ENCODE peak calls at places on chromosome X, in four cellular contexts. D is stimulated activated CD4-positive, alpha-beta T cell treated with anti-CD3 and anti-CD28 coated beads, Interleukin-4, amount 100 ng/mL, for 48 hours; R is EL; Y is hippocampal formation. X is an unnamed sample.
A peak's percentile ranks its signal among the peaks of the same experiment; 100 is the strongest.

GRCh38 chrX:11619426-11619825 is 46.3 kb downstream of the ARHGAP6 start:
- DNase-seq in Y (no peak), D (no peak), R (peak; percentile 25), X (no peak)

GRCh38 chrX:139831689-139832456 is 101.0 kb downstream of the ATP11C start:
- DNase-seq in Y (no peak), R (peak; percentile 69), D (no peak), X (peak; percentile 19)

GRCh38 chrX:48695524-48695875 is 1.0 kb upstream of the SUV39H1 start:
- DNase-seq in R (peak; percentile 4), Y (no peak), D (no peak), X (no peak)

GRCh38 chrX:18676050-18676449 is 4.1 kb upstream of the RS1 start:
- DNase-seq in R (no peak), D (no peak), Y (no peak), X (no peak)

GRCh38 chrX:82757614-82758013 is 750.5 kb upstream of the POU3F4 start:
- DNase-seq in R (no peak), D (no peak), Y (no peak), X (no peak)

GRCh38 chrX:64580035-64580434 is 184.8 kb upstream of the MTMR8 start:
- DNase-seq in D (no peak), Y (no peak), R (no peak), X (no peak)

GRCh38 chrX:15758140-15758539 is 20.1 kb downstream of the CA5B start:
- DNase-seq in D (no peak), R (no peak), Y (no peak), X (no peak)

GRCh38 chrX:134669378-134670098 is 11.3 kb upstream of the PLAC1 start:
- DNase-seq in D (no peak), R (peak; percentile 94), Y (no peak), X (no peak)

GRCh38 chrX:38699116-38699515 is 102.1 kb upstream of the MID1IP1 start:
- DNase-seq in D (no peak), Y (no peak), R (no peak), X (no peak)

GRCh38 chrX:112877771-112878173 is 37.1 kb upstream of the AMOT start:
- DNase-seq in Y (no peak), D (no peak), R (no peak), X (no peak)

GRCh38 chrX:154827624-154828408 is 6.6 kb downstream of the SMIM9 start:
- DNase-seq in R (no peak), D (no peak), Y (no peak), X (no peak)

GRCh38 chrX:104253567-104254441 is 929 bp downstream of the ESX1 start:
- DNase-seq in D (no peak), Y (no peak), R (no peak), X (peak; percentile 2)

GRCh38 chrX:1658083-1658463 is 43.2 kb downstream of the ASMT start:
- DNase-seq in D (no peak), Y (no peak), R (no peak), X (peak; percentile 21)

GRCh38 chrX:356385-357034 is 30.2 kb downstream of the PPP2R3B start:
- DNase-seq in Y (no peak), R (peak; percentile 88), D (no peak), X (no peak)

GRCh38 chrX:136204571-136204970 is 46.6 kb downstream of the MAP7D3 start:
- DNase-seq in D (no peak), Y (no peak), R (peak; percentile 57), X (peak; percentile 64)

X was measured in cardiac muscle cell.